ENCODE peak calls at places on chromosomes 13 and 19, in four cellular contexts. Z is HCT116, M is tibial nerve, A is body of pancreas. E is an unnamed sample.
A peak's percentile ranks its signal among the peaks of the same experiment; 100 is the strongest.

GRCh38 chr13:28805193-28805819 is 14.8 kb upstream of the MTUS2 start:
- DNase-seq in Z (no peak), M (no peak), A (no peak), E (no peak)

GRCh38 chr13:22665531-22665930 is 515.2 kb upstream of the SGCG start:
- DNase-seq in Z (no peak), M (no peak), A (no peak), E (no peak)

GRCh38 chr13:101835920-101836319 is 383.4 kb downstream of the ITGBL1 start:
- DNase-seq in Z (no peak), M (no peak), A (no peak), E (no peak)

GRCh38 chr13:111112196-111112595 is 2.9 kb upstream of the ARHGEF7 start:
- DNase-seq in Z (no peak), M (no peak), A (no peak), E (no peak)

GRCh38 chr13:109844396-109844795 is 58.0 kb upstream of the IRS2 start:
- DNase-seq in Z (no peak), M (no peak), A (no peak), E (no peak)

GRCh38 chr19:32781280-32781679 is 61.7 kb downstream of the TDRD12 start:
- DNase-seq in Z (no peak), M (no peak), A (no peak), E (no peak)

GRCh38 chr19:6489278-6490061 is 7.9 kb upstream of the DENND1C start:
- DNase-seq in Z (no peak), M (no peak), A (no peak), E (no peak)

GRCh38 chr13:39047560-39047959 is 9.3 kb downstream of the NHLRC3 start:
- DNase-seq in Z (no peak), M (no peak), A (no peak), E (no peak)

GRCh38 chr13:112836940-112837339 is 132.1 kb upstream of the MCF2L start:
- DNase-seq in Z (no peak), M (no peak), A (no peak), E (no peak)

GRCh38 chr13:111858571-111858970 is 208.4 kb upstream of the SOX1 start:
- DNase-seq in Z (no peak), M (no peak), A (no peak), E (no peak)

GRCh38 chr19:18741124-18741493 is 50.0 kb downstream of the COMP start:
- DNase-seq in Z (no peak), M (no peak), A (no peak), E (no peak)

GRCh38 chr13:111388851-111389500 is 68.5 kb downstream of the TEX29 start:
- DNase-seq in Z (no peak), M (no peak), A (no peak), E (no peak)

GRCh38 chr19:38213911-38214625 is 10.0 kb downstream of the DPF1 start:
- DNase-seq in Z (no peak), M (no peak), A (no peak), E (no peak)

GRCh38 chr19:7846247-7846646 is 16.2 kb downstream of the EVI5L start:
- DNase-seq in Z (no peak), M (no peak), A (no peak), E (no peak)

GRCh38 chr19:38710928-38711725 is 33.1 kb downstream of the CAPN12 start:
- DNase-seq in Z (no peak), M (no peak), A (no peak), E (no peak)

GRCh38 chr13:32639502-32640105 is 53.4 kb downstream of the PDS5B start:
- DNase-seq in Z (peak; percentile 43), M (peak; percentile 70), A (peak; percentile 54), E (no peak)

GRCh38 chr13:80339841-80340642 is 884 bp downstream of the SPRY2 start:
- DNase-seq in Z (no peak), M (peak; percentile 36), A (peak; percentile 58), E (peak; percentile 88)

GRCh38 chr13:99542788-99543406 is 41.6 kb downstream of the TM9SF2 start:
- DNase-seq in Z (no peak), M (no peak), A (no peak), E (peak; percentile 82)

GRCh38 chr19:49145485-49146407 is 9.4 kb downstream of the HRC start:
- DNase-seq in Z (peak; percentile 84), M (peak; percentile 85), A (peak; percentile 83), E (peak; percentile 93)

GRCh38 chr13:25752957-25753540 is 298.8 kb downstream of the SHISA2 start:
- DNase-seq in Z (no peak), M (peak; percentile 43), A (no peak), E (no peak)

GRCh38 chr19:46732966-46733692 is 12.7 kb upstream of the FKRP start:
- DNase-seq in Z (no peak), M (no peak), A (no peak), E (peak; percentile 89)

GRCh38 chr19:10468133-10468532 is 35.0 kb downstream of the KEAP1 start:
- DNase-seq in Z (no peak), M (no peak), A (no peak), E (no peak)

GRCh38 chr13:105969761-105970160 is 565.7 kb downstream of the EFNB2 start:
- DNase-seq in Z (peak; percentile 38), M (no peak), A (no peak), E (no peak)

GRCh38 chr19:12721656-12722565 is 1.8 kb downstream of the TNPO2 start:
- DNase-seq in Z (no peak), M (no peak), A (peak; percentile 63), E (peak; percentile 90)

GRCh38 chr13:73898899-73899298 is 235.3 kb downstream of the KLF12 start:
- DNase-seq in Z (no peak), M (no peak), A (no peak), E (no peak)

GRCh38 chr13:51801631-51802099 is 2.3 kb downstream of the DHRS12 start:
- DNase-seq in Z (no peak), M (peak; percentile 57), A (peak; percentile 88), E (peak; percentile 84)

GRCh38 chr19:17797397-17798201 is 2.7 kb downstream of the B3GNT3 start:
- DNase-seq in Z (peak; percentile 94), M (no peak), A (peak; percentile 64), E (no peak)

GRCh38 chr13:36430247-36431203 is 1.8 kb upstream of the CCNA1 start:
- DNase-seq in Z (no peak), M (no peak), A (peak; percentile 42), E (no peak)

GRCh38 chr19:9861503-9861902 is 26.4 kb downstream of the PIN1 start:
- DNase-seq in Z (no peak), M (no peak), A (no peak), E (no peak)

GRCh38 chr13:73625562-73626339 is 508.5 kb downstream of the KLF12 start:
- DNase-seq in Z (no peak), M (no peak), A (no peak), E (no peak)

GRCh38 chr13:39054112-39054511 is 15.9 kb downstream of the NHLRC3 start:
- DNase-seq in Z (no peak), M (no peak), A (no peak), E (no peak)

GRCh38 chr13:26561636-26562537 is 4.4 kb downstream of the WASF3 start:
- DNase-seq in Z (no peak), M (no peak), A (no peak), E (no peak)

GRCh38 chr19:47740866-47741519 is 4.4 kb upstream of the NOP53 start:
- DNase-seq in Z (no peak), M (no peak), A (no peak), E (peak; percentile 76)

GRCh38 chr13:39100996-39101751 is 62.9 kb downstream of the NHLRC3 start:
- DNase-seq in Z (no peak), M (no peak), A (no peak), E (no peak)

GRCh38 chr13:93289047-93289446 is 62.4 kb downstream of the GPC6 start:
- DNase-seq in Z (no peak), M (no peak), A (no peak), E (no peak)

GRCh38 chr19:14419038-14419813 is at the start of gene DDX39A:
- DNase-seq in Z (peak; percentile 99), M (peak; percentile 98), A (peak; percentile 97), E (peak; percentile 99)
- TF ChIP-seq POLR2A in Z (no peak), M (peak; percentile 87), A (peak; percentile 80), E (peak; percentile 91)

DNA sequence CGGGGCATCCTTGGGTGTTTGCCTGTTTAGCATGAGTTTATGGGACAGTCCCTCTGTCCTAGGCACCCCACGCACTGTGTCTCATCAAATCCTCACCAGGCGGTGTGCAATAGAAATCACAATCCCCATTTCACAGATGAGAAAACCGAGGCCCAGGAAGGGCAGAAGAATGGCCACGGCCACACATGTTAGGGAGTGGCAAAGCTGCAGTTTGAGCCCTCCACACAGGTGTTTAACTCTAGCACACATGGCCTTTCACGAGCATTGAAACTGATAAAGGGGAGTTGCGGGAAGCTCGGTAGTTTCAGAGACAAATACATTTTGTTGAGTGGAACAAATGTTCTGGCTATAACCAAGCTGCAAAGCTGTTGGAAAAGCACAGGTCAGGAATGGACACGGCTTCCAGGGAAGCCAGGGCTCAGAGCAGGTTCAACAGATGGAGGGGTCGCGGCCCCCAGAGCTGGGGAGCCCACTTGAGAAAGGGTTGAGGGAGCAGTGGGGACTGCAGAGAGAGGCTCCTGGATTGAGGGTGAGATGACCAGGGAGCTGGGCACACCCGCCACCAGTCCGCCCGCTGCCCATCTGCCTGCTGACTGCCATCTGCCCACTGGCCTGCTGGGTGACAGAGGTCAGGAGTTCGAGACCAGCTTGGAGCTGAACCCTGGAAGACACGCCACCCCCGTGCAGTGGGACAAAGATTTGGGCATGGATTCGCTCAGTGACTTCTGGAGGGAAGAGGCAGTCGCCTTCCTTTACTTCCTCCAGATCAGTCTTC is 154.7 kb downstream of the URI1 start:
- DNase-seq in Z (no peak), M (no peak), A (no peak), E (peak; percentile 60)
- TF ChIP-seq CTCF in Z (no peak), M (no peak), A (no peak), E (no peak)

GRCh38 chr13:114142640-114143490 is 10.4 kb upstream of the RASA3 start:
- DNase-seq in Z (no peak), M (no peak), A (peak; percentile 81), E (peak; percentile 92)
- TF ChIP-seq POLR2A in Z (no peak), M (no peak), A (no peak), E (no peak)

GRCh38 chr19:4113398-4114088 is 10.4 kb downstream of the MAP2K2 start:
- DNase-seq in Z (no peak), M (no peak), A (no peak), E (no peak)

GRCh38 chr19:4114181-4114580 is 9.7 kb downstream of the MAP2K2 start:
- DNase-seq in Z (no peak), M (no peak), A (no peak), E (no peak)

GRCh38 chr19:4109626-4109945 is 14.3 kb downstream of the MAP2K2 start:
- DNase-seq in Z (no peak), M (no peak), A (no peak), E (no peak)

GRCh38 chr19:4112367-4112766 is 11.6 kb downstream of the MAP2K2 start:
- DNase-seq in Z (no peak), M (no peak), A (no peak), E (no peak)

DNA sequence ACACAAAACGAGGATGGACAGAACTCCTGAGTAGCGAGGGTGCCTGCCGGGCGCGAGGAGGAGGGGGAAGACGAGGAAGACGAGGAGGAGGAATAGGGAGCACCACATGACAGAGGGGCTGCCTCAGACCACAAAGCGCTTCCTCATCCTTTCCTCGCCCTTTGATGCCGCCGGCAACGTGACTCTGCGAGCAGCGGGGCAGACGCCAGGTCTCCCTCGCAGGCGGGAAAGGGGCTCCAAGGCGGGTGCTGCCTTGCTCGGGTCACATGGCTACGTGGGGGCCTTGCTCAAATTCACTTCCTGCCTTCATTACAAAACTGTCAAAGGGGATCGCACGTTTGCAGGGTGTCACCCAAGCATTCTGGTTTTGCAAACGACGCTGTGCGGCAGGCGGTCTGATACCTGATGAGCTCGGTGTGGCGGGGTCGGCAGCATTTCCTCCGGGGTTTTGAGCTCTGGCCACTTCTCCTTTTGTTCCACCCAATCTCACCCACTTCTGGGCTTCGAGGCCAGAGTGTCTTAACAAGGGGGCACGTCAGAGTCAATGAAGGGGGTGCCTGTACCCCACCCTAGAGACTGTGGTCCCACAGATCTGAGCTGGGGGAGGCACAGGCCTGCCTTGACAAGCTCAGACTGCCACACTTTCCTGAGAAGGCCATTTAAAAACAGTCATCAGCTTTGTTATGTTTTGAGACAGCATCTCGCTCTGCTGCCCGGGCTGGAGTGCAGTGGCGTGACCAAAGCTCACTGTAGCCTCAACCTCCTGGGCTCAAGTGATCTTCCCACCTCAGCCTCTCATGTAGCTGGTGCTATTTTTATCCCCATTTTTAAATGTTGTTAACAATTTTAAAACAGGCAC is 14.9 kb downstream of the MAP2K2 start:
- DNase-seq in Z (no peak), M (no peak), A (no peak), E (peak; percentile 93)
- TF ChIP-seq CTCF in Z (no peak), M (no peak), A (no peak), E (no peak)